ENCODE peak calls at places on chromosomes 11 and 22, in six cellular contexts. P, U, A, S, K and N are unnamed samples.

GRCh38 chr22:27677895-27678458 is 123.6 kb downstream of the MN1 start:
- DNase-seq in P (no peak), U (no peak), A (no peak), S (no peak), K (no peak), N (no peak)

GRCh38 chr11:83303358-83303757 is 17.2 kb upstream of the CCDC90B start:
- DNase-seq in P (no peak), U (no peak), A (no peak), S (no peak), K (no peak), N (no peak)

GRCh38 chr22:24035296-24035695 is 24.2 kb downstream of the CABIN1 start:
- DNase-seq in P (no peak), U (no peak), A (no peak), S (no peak), K (no peak), N (no peak)

GRCh38 chr22:37454857-37455686 is 27.8 kb upstream of the ELFN2 start:
- DNase-seq in P (peak; percentile 82), U (peak; percentile 83), A (no peak), S (peak; percentile 93), K (peak; percentile 79), N (no peak)

GRCh38 chr11:69003866-69004311 is 9.2 kb downstream of the MRGPRF start:
- DNase-seq in P (no peak), U (no peak), A (no peak), S (no peak), K (no peak), N (no peak)

GRCh38 chr11:100923555-100923954 is 206.1 kb downstream of the PGR start:
- DNase-seq in P (peak; percentile 20), U (no peak), A (no peak), S (peak; percentile 53), K (peak; percentile 37), N (no peak)

GRCh38 chr11:87463486-87464102 is 425.9 kb downstream of the TMEM135 start:
- DNase-seq in P (no peak), U (peak; percentile 63), A (peak; percentile 18), S (peak; percentile 21), K (peak; percentile 29), N (no peak)

GRCh38 chr11:64340671-64341335 is 799 bp downstream of the CCDC88B start:
- DNase-seq in P (no peak), U (no peak), A (peak; percentile 86), S (no peak), K (no peak), N (no peak)

GRCh38 chr11:116202922-116203321 is 569.9 kb downstream of the BUD13 start:
- DNase-seq in P (no peak), U (no peak), A (no peak), S (no peak), K (no peak), N (no peak)

GRCh38 chr22:50304528-50305392 is 2.7 kb downstream of the PLXNB2 start:
- DNase-seq in P (no peak), U (peak; percentile 62), A (no peak), S (no peak), K (peak; percentile 34), N (no peak)

GRCh38 chr22:44793106-44793505 is 40.7 kb downstream of the ARHGAP8 start:
- DNase-seq in P (no peak), U (no peak), A (no peak), S (no peak), K (no peak), N (no peak)

GRCh38 chr11:45178890-45179663 is 32.6 kb downstream of the PRDM11 start:
- DNase-seq in P (no peak), U (peak; percentile 94), A (no peak), S (peak; percentile 71), K (peak; percentile 15), N (no peak)

GRCh38 chr11:62245271-62245753 is 3.3 kb downstream of the SCGB1D2 start:
- DNase-seq in P (no peak), U (peak; percentile 36), A (peak; percentile 36), S (peak; percentile 58), K (peak; percentile 14), N (no peak)
- TF ChIP-seq CTCF in P (no peak), U (no peak), A (peak; percentile 2), S (peak; percentile 32), K (peak; percentile 18), N (no peak)

DNA sequence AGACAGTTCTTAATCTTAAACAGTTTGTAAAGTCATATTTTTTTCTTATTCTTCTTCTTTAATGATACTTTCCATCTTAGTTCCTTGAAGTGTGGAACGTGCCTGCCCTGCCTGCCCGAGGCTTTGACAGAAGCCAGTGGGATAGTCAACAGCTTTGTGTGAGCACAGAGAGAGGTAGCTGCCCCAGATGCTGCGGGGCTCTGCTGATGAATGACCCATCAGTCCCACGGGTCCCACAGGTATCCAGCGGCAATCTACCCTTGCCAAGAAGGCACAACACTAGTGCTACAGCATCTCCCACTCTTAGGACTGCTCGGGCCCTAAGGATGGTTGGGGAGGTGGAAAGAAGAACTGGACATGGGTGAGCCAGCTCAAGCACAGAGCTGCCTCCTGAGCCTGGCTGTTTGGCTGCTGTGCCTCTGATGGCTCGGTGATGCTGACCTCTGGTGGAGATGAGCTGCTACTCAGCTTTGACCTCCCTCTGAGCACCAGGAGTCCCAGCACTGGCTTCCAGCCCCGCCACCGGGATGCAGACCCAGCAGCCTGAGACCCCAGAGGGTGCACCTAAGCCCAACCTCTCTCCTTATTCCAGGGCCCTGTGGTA is 11.8 kb upstream of the APLNR start:
- DNase-seq in P (peak; percentile 67), U (peak; percentile 56), A (peak; percentile 50), S (peak; percentile 70), K (peak; percentile 68), N (peak; percentile 40)
- TF ChIP-seq CTCF in P (peak; percentile 84), U (peak; percentile 77), A (peak; percentile 23), S (peak; percentile 67), K (peak; percentile 84), N (peak; percentile 89)

GRCh38 chr11:110289472-110289871 is 6.9 kb downstream of the RDX start:
- DNase-seq in P (no peak), U (no peak), A (no peak), S (peak; percentile 37), K (no peak), N (no peak)

GRCh38 chr11:110287537-110287936 is 8.9 kb downstream of the RDX start:
- DNase-seq in P (no peak), U (no peak), A (no peak), S (no peak), K (no peak), N (no peak)

GRCh38 chr11:110283862-110284261 is 12.6 kb downstream of the RDX start:
- DNase-seq in P (no peak), U (no peak), A (no peak), S (no peak), K (no peak), N (no peak)

GRCh38 chr11:110290591-110291334 is 5.7 kb downstream of the RDX start:
- DNase-seq in P (no peak), U (no peak), A (no peak), S (no peak), K (no peak), N (no peak)

DNA sequence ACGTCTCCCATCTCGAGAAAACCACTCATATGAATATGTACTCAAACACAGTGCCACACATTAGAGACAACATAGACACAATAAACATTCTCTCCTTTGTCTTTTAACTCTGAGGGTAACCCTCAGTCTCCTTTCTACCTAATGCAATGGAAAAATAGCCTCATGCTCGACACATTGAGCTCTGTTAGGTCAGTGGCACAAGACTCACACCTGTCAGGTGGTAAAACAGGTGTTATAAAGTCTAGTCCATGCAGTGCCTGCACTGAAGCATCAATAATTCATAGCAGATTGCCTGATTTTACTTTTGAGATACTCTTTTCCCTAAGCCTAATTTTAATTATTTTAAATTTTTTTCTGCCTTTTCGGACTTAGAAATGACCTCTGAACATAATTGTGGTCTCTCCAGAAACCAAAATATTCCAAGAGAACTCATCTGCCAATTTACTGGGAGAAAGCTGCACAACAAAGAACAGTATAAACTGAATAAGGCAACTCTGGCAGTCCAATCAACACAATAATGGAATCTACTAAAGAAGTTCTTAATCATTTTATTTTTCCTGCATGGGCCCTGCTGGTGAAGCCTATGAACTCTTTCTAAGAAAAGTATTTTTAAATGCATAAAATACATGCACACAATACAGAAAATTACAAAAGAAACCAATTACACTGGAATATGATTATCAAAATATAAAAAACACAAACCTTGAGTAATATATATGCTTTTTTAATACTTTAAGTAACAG is 9.9 kb downstream of the RDX start:
- DNase-seq in P (no peak), U (no peak), A (no peak), S (no peak), K (no peak), N (no peak)
- TF ChIP-seq CTCF in P (no peak), U (no peak), A (no peak), S (no peak), K (peak; percentile 8), N (no peak)

GRCh38 chr11:70378506-70379134 is 19.7 kb upstream of the CTTN start:
- DNase-seq in P (no peak), U (no peak), A (no peak), S (no peak), K (no peak), N (no peak)
- TF ChIP-seq CTCF in P (no peak), U (no peak), A (no peak), S (peak; percentile 27), K (no peak), N (no peak)

GRCh38 chr11:66420671-66421476 is at the start of gene NPAS4:
- DNase-seq in P (no peak), U (no peak), A (no peak), S (no peak), K (no peak), N (no peak)

GRCh38 chr11:66419825-66420224 is 1.0 kb upstream of the NPAS4 start:
- DNase-seq in P (no peak), U (no peak), A (no peak), S (no peak), K (no peak), N (no peak)

GRCh38 chr11:66417000-66417399 is 3.8 kb upstream of the NPAS4 start:
- DNase-seq in P (no peak), U (no peak), A (no peak), S (no peak), K (no peak), N (no peak)

GRCh38 chr11:66418986-66419308 is 1.9 kb upstream of the NPAS4 start:
- DNase-seq in P (no peak), U (no peak), A (no peak), S (no peak), K (no peak), N (no peak)

GRCh38 chr11:66418168-66418985 is 2.5 kb upstream of the NPAS4 start:
- DNase-seq in P (peak; percentile 90), U (peak; percentile 75), A (peak; percentile 68), S (peak; percentile 95), K (peak; percentile 94), N (peak; percentile 84)
- TF ChIP-seq CTCF in P (peak; percentile 52), U (peak; percentile 67), A (peak; percentile 37), S (peak; percentile 63), K (peak; percentile 66), N (peak; percentile 64)

GRCh38 chr11:96084610-96085348 is 160.9 kb upstream of the MTMR2 start:
- DNase-seq in P (no peak), U (no peak), A (no peak), S (peak; percentile 56), K (peak; percentile 50), N (no peak)
- TF ChIP-seq CTCF in P (no peak), U (no peak), A (no peak), S (no peak), K (no peak), N (no peak)